ENCODE peak calls at places on chromosomes 1 and 21, in eight cellular contexts. L, O, Z, E, F, K, B and U are unnamed samples.

GRCh38 chr1:221100196-221100950 is 221.1 kb downstream of the HLX start:
- DNase-seq in F (no peak), E (no peak), L (no peak), Z (peak), K (peak), B (no peak), O (no peak), U (no peak)

GRCh38 chr1:41528106-41528505 is 43.6 kb upstream of the EDN2 start:
- DNase-seq in B (no peak), K (no peak), E (no peak), Z (no peak), L (no peak), F (no peak), O (no peak), U (no peak)

GRCh38 chr1:24186031-24186710 is 918 bp downstream of the IFNLR1 start:
- DNase-seq in O (no peak), F (no peak), L (no peak), B (no peak), E (no peak), Z (no peak), K (no peak), U (no peak)

GRCh38 chr1:18711561-18712253 is 81.1 kb downstream of the PAX7 start:
- DNase-seq in O (no peak), Z (no peak), F (no peak), E (no peak), B (no peak), L (no peak), K (no peak), U (no peak)

GRCh38 chr1:167135281-167135840 is 41.5 kb downstream of the STYXL2 start:
- DNase-seq in F (no peak), E (peak), K (no peak), Z (no peak), O (no peak), L (no peak), B (no peak), U (no peak)

GRCh38 chr1:216181590-216181989 is 241.7 kb downstream of the USH2A start:
- DNase-seq in K (no peak), O (no peak), Z (no peak), F (no peak), B (no peak), L (no peak), E (no peak), U (no peak)

GRCh38 chr1:234911787-234912186 is 216.8 kb downstream of the TOMM20 start:
- DNase-seq in F (no peak), O (peak), Z (no peak), L (no peak), K (no peak), B (no peak), E (no peak), U (no peak)

GRCh38 chr1:239784896-239785295 is 306.8 kb upstream of the FMN2 start:
- DNase-seq in O (no peak), B (no peak), L (no peak), F (no peak), K (no peak), Z (no peak), E (peak), U (no peak)

GRCh38 chr1:16042096-16042495 is 1.5 kb upstream of the CLCNKB start:
- DNase-seq in B (no peak), E (no peak), K (no peak), L (no peak), F (no peak), O (no peak), Z (no peak), U (no peak)

GRCh38 chr1:53736290-53736689 is 2.7 kb downstream of the GLIS1 start:
- DNase-seq in Z (peak), B (no peak), L (no peak), K (no peak), F (no peak), E (no peak), O (no peak), U (no peak)

GRCh38 chr1:93672069-93672468 is 9.6 kb downstream of the BCAR3 start:
- DNase-seq in B (peak), Z (peak), K (peak), L (no peak), O (no peak), F (no peak), E (no peak), U (no peak)

GRCh38 chr1:190436615-190437014 is 41.0 kb downstream of the BRINP3 start:
- DNase-seq in Z (no peak), L (peak), E (peak), O (no peak), F (no peak), B (no peak), K (peak), U (no peak)

GRCh38 chr1:99707535-99708142 is 58.8 kb downstream of the FRRS1 start:
- DNase-seq in E (peak), Z (peak), O (peak), B (peak), F (no peak), K (peak), L (peak), U (peak)

GRCh38 chr21:33640697-33641338 is 723 bp downstream of the CRYZL1 start:
- DNase-seq in O (no peak), K (no peak), Z (peak), E (no peak), L (no peak), F (no peak), B (no peak), U (no peak)

GRCh38 chr1:204149635-204150565 is 1.9 kb downstream of the ETNK2 start:
- DNase-seq in F (no peak), Z (no peak), O (no peak), K (no peak), E (no peak), B (no peak), L (no peak), U (no peak)

GRCh38 chr1:14869197-14869596 is 270.7 kb downstream of the KAZN start:
- DNase-seq in O (no peak), Z (no peak), F (no peak), K (no peak), E (no peak), L (no peak), B (no peak), U (no peak)

GRCh38 chr1:15345711-15346355 is 63.9 kb upstream of the EFHD2 start:
- DNase-seq in B (peak), F (peak), L (no peak), K (no peak), E (no peak), O (peak), Z (no peak), U (no peak)

GRCh38 chr1:33312413-33312749 is 8.5 kb downstream of the A3GALT2 start:
- DNase-seq in F (no peak), K (no peak), O (no peak), E (no peak), L (no peak), Z (no peak), B (no peak), U (no peak)

GRCh38 chr1:171480035-171480434 is 5.3 kb upstream of the PRRC2C start:
- DNase-seq in B (no peak), F (no peak), O (no peak), K (no peak), Z (no peak), E (no peak), L (peak), U (no peak)

GRCh38 chr1:46539968-46540367 is 11.5 kb downstream of the KNCN start:
- DNase-seq in O (no peak), F (no peak), L (no peak), K (peak), B (no peak), E (no peak), Z (peak), U (no peak)

GRCh38 chr21:40383951-40384350 is 463.0 kb downstream of the DSCAM start:
- DNase-seq in K (no peak), E (no peak), B (no peak), Z (no peak), O (no peak), F (no peak), L (no peak), U (no peak)